ENCODE peak calls at places on chromosomes 6 and 20, in nine cellular contexts. Q is adrenal gland, D is right lobe of liver, V is A549, O is breast epithelium, X is body of pancreas, F is heart left ventricle, R is testis, B is ovary. P is an unnamed sample.

GRCh38 chr20:34627458-34627857 is 49.4 kb downstream of the PIGU start:
- DNase-seq in Q (no peak), V (no peak), X (no peak), B (no peak), D (no peak), O (no peak), F (no peak), R (no peak), P (no peak)

GRCh38 chr20:43520074-43520473 is 12.6 kb downstream of the L3MBTL1 start:
- DNase-seq in R (no peak), V (no peak), D (no peak), F (no peak), Q (no peak), O (no peak), X (no peak), B (no peak), P (no peak)

GRCh38 chr6:162068340-162068739 is 659.2 kb downstream of the PRKN start:
- DNase-seq in F (peak), D (no peak), B (no peak), V (no peak), O (no peak), Q (no peak), R (no peak), X (no peak), P (no peak)

GRCh38 chr6:106097368-106098231 is 11.5 kb downstream of the PRDM1 start:
- DNase-seq in D (no peak), Q (no peak), V (no peak), F (no peak), B (no peak), R (peak), X (no peak), O (no peak), P (peak)

GRCh38 chr6:31070711-31071197 is 41.6 kb downstream of the C6orf15 start:
- DNase-seq in Q (peak), X (peak), O (no peak), F (peak), R (peak), V (peak), B (peak), D (no peak), P (no peak)

GRCh38 chr20:56247954-56248782 is at the start of gene MC3R:
- DNase-seq in R (peak), V (peak), O (peak), B (peak), X (peak), F (no peak), Q (peak), D (peak), P (peak)

GRCh38 chr6:113779656-113780055 is 77.5 kb upstream of the MARCKS start:
- DNase-seq in D (no peak), X (no peak), Q (no peak), O (no peak), R (no peak), B (no peak), F (no peak), V (no peak), P (no peak)

GRCh38 chr6:161079566-161080262 is 88.1 kb downstream of the MAP3K4 start:
- DNase-seq in Q (no peak), B (no peak), D (no peak), F (no peak), X (no peak), O (no peak), R (no peak), V (no peak), P (no peak)

GRCh38 chr6:14775528-14775927 is 470.3 kb upstream of the JARID2 start:
- DNase-seq in V (no peak), X (no peak), Q (no peak), O (no peak), R (no peak), D (no peak), F (no peak), B (no peak), P (no peak)

GRCh38 chr20:9945406-9945805 is 89.4 kb upstream of the ANKEF1 start:
- DNase-seq in B (no peak), Q (no peak), F (no peak), X (no peak), D (no peak), R (no peak), O (no peak), V (no peak), P (no peak)

GRCh38 chr6:147201885-147202515 is 2.2 kb upstream of the STXBP5 start:
- DNase-seq in B (no peak), V (peak), D (no peak), F (no peak), R (peak), O (no peak), X (no peak), Q (peak), P (peak)

GRCh38 chr20:57401565-57401918 is 10.3 kb downstream of the RBM38 start:
- DNase-seq in B (no peak), F (no peak), X (no peak), V (no peak), D (peak), O (no peak), R (no peak), Q (no peak), P (no peak)

GRCh38 chr6:143976834-143977354 is 31.2 kb downstream of the PLAGL1 start:
- DNase-seq in R (no peak), O (no peak), X (no peak), F (no peak), D (no peak), B (no peak), V (no peak), Q (no peak), P (no peak)

GRCh38 chr6:34226731-34227586 is 9.7 kb upstream of the HMGA1 start:
- DNase-seq in B (no peak), R (no peak), Q (no peak), O (no peak), V (no peak), D (no peak), F (no peak), X (no peak), P (no peak)

GRCh38 chr6:13331516-13332348 is 3.4 kb upstream of the TBC1D7 start:
- DNase-seq in B (no peak), D (no peak), F (no peak), X (no peak), V (no peak), Q (no peak), R (no peak), O (no peak), P (peak)

GRCh38 chr6:136984578-136984977 is 60.2 kb downstream of the IL20RA start:
- DNase-seq in R (no peak), Q (no peak), V (no peak), D (no peak), F (no peak), O (no peak), B (no peak), X (no peak), P (no peak)

GRCh38 chr6:161418458-161418945 is 144.6 kb upstream of the AGPAT4 start:
- DNase-seq in Q (peak), D (no peak), O (no peak), V (no peak), X (peak), R (peak), F (peak), B (no peak), P (peak)

GRCh38 chr6:106556368-106556960 is 72.8 kb downstream of the RTN4IP1 start:
- DNase-seq in X (no peak), B (no peak), Q (no peak), F (no peak), O (no peak), D (no peak), V (no peak), R (no peak), P (no peak)

GRCh38 chr6:5036309-5036708 is 32.5 kb upstream of the RPP40 start:
- DNase-seq in R (no peak), D (no peak), V (peak), O (no peak), F (no peak), X (no peak), B (no peak), Q (no peak), P (peak)

GRCh38 chr6:138926579-138926978 is 61.5 kb downstream of the REPS1 start:
- DNase-seq in Q (no peak), B (no peak), O (no peak), F (no peak), X (no peak), D (no peak), R (no peak), V (no peak), P (no peak)

GRCh38 chr20:26167499-26167898 is 470.8 kb upstream of the ZNF337 start:
- DNase-seq in V (no peak), D (no peak), O (no peak), B (no peak), F (no peak), X (no peak), Q (no peak), R (no peak), P (no peak)

GRCh38 chr6:8063762-8064637 is at the start of gene BLOC1S5:
- DNase-seq in R (peak), D (peak), O (peak), F (peak), X (peak), V (peak), B (peak), Q (peak), P (peak)

GRCh38 chr6:8061736-8062135 is 2.5 kb downstream of the BLOC1S5 start:
- DNase-seq in V (no peak), R (no peak), O (no peak), X (no peak), D (no peak), F (no peak), Q (no peak), B (no peak), P (no peak)

GRCh38 chr6:8065519-8065911 is 1.3 kb upstream of the BLOC1S5 start:
- DNase-seq in Q (no peak), R (no peak), V (no peak), F (no peak), D (no peak), O (no peak), B (no peak), X (no peak), P (no peak)

GRCh38 chr6:8066108-8066507 is 1.9 kb upstream of the BLOC1S5 start:
- DNase-seq in V (no peak), F (no peak), D (no peak), B (no peak), X (no peak), Q (no peak), R (no peak), O (no peak), P (no peak)

GRCh38 chr6:8064638-8065518 is 689 bp upstream of the BLOC1S5 start:
- DNase-seq in R (no peak), F (no peak), Q (no peak), B (no peak), V (no peak), O (no peak), X (no peak), D (no peak), P (no peak)
- TF ChIP-seq POLR2A in R (no peak), F (no peak), Q (no peak), B (no peak), V (no peak), O (no peak), X (no peak), D (no peak), P (no peak)

DNA sequence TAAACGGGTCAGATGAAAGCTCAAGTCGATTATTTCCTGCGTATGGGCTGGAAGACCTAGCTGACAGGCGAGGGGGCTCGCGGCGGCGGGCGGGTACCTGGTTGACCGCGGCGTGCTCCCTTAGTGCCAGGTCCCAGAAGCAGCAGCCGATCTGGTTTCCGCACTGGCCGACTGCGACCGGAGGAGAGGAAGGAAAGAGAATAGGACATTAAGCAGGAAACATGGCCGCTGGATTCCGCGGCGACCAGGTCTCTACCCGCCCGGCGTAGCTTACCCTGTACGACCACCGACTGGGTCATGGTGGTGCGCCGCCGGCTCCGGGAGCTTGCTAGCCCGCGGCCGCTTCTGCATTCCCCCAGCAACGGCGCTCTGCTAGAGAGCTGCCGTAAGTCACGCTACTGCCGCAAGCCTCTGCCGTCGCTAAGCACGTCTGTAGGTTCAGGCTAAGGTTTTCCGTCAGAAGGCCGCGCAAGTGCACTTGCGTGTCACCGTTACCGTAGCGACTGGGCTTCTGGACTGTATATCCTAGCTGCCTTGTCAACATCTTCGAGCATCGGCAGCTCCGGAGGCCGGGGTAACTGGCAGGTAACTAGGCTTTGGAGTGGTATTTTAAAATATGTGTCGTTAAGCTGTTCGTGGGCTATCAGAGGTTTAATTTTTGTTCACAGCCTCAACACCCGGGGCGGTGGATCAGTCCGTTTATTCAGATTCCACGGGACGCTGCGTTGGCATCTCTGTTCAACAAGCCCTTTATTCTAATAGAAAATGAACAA is at the start of the genes FAM229B and TUBE1:
- DNase-seq in Q (peak), X (peak), F (peak), O (peak), V (peak), R (peak), B (peak), D (peak), P (peak)
- TF ChIP-seq POLR2A in Q (peak), X (peak), F (peak), O (peak), V (peak), R (no peak), B (peak), D (peak), P (peak)

GRCh38 chr6:124947821-124948451 is 14.3 kb upstream of the RNF217 start:
- DNase-seq in V (no peak), X (no peak), O (no peak), Q (no peak), B (no peak), D (no peak), R (no peak), F (no peak), P (no peak)

GRCh38 chr6:124955108-124955851 is 7.0 kb upstream of the RNF217 start:
- DNase-seq in R (no peak), F (no peak), X (no peak), O (no peak), B (no peak), D (no peak), V (no peak), Q (no peak), P (peak)

GRCh38 chr6:124953808-124954207 is 8.4 kb upstream of the RNF217 start:
- DNase-seq in V (no peak), D (no peak), F (no peak), Q (no peak), B (no peak), X (no peak), R (no peak), O (no peak), P (no peak)

GRCh38 chr6:124949706-124950105 is 12.5 kb upstream of the RNF217 start:
- DNase-seq in R (no peak), D (no peak), X (no peak), V (no peak), Q (no peak), B (no peak), O (no peak), F (no peak), P (no peak)
- TF ChIP-seq POLR2A in R (no peak), D (no peak), X (no peak), V (no peak), Q (no peak), B (no peak), O (no peak), F (no peak), P (no peak)

DNA sequence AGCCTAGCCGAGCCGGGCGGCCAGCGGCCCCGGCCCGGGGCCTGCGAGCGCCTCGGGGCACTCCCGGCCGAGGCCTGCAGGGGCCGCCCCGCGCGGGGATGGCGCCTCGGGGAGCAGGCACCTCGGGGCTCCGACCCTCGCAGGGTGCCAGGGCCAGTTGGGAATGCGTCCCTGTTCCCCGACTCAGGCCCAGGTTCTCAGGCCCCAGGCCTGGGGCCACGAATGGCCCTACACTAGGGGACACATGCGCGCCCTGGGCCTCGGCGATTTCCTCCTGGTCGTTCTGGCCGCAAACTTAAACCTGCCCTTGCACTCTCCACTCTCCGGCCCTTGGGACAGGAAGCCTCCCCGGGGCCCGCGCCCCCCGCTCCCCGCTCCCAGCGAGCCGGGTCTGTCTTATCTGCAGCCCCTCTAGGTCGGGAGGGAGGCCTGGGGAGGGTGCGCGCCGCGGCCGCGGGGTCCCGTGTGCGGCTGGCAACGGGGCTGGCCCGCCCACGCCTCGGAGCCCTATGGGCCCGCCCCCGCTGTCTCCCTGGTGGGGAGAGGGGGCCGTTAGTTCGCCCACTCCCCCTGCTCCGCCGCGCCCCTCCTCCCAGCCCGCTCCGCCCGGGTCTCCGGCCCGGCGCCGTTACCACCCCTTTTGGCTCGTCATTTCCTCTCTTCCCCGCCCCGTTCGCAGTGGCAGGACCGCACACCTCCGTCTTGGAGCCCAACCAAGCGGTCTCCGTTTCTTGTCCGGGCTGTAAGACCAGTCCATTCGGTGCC is 611 bp downstream of the NFYA start:
- DNase-seq in F (peak), D (peak), X (peak), V (peak), R (peak), B (peak), Q (peak), O (peak), P (peak)
- TF ChIP-seq POLR2A in F (peak), D (peak), X (peak), V (peak), R (peak), B (peak), Q (peak), O (no peak), P (peak)

GRCh38 chr20:62044671-62045070 is 21.0 kb downstream of the TAF4 start:
- DNase-seq in O (no peak), Q (no peak), B (peak), V (no peak), F (no peak), R (no peak), X (no peak), D (peak), P (no peak)
- TF ChIP-seq POLR2A in O (no peak), Q (no peak), B (no peak), V (no peak), F (no peak), R (no peak), X (no peak), D (no peak), P (no peak)

GRCh38 chr6:125986295-125986955 is at the start of gene TRMT11:
- DNase-seq in X (peak), Q (peak), R (peak), F (peak), O (peak), D (peak), V (peak), B (peak), P (peak)
- TF ChIP-seq POLR2A in X (peak), Q (peak), R (no peak), F (peak), O (peak), D (peak), V (peak), B (peak), P (peak)

P was measured in K562.